ENCODE peak calls at places on chromosomes 2 and 18, in five cellular contexts. X is astrocyte, M is heart right ventricle, J is body of pancreas, A is psoas muscle. O is an unnamed sample.

GRCh38 chr18:22977847-22978701 is 44.9 kb downstream of the RBBP8 start:
- DNase-seq in A (no peak), M (no peak), J (no peak), X (peak; percentile 92), O (peak; percentile 91)

GRCh38 chr2:20578895-20579825 is 71.7 kb downstream of the HS1BP3 start:
- DNase-seq in M (peak; percentile 92), X (peak; percentile 99), A (peak; percentile 82), J (peak; percentile 59), O (peak; percentile 97)

GRCh38 chr2:237932731-237933131 is 34.1 kb upstream of the UBE2F start:
- DNase-seq in J (no peak), X (peak; percentile 78), M (no peak), A (no peak), O (no peak)

GRCh38 chr18:75544496-75544895 is 117.0 kb upstream of the SMIM21 start:
- DNase-seq in M (no peak), J (no peak), X (peak; percentile 81), A (no peak), O (no peak)

GRCh38 chr2:225008935-225009334 is 33.3 kb downstream of the DOCK10 start:
- DNase-seq in M (no peak), J (no peak), X (no peak), A (no peak), O (no peak)

GRCh38 chr18:26008619-26009018 is 81.8 kb downstream of the SS18 start:
- DNase-seq in M (no peak), J (no peak), A (no peak), X (no peak), O (no peak)

GRCh38 chr2:50963734-50964133 is 68.2 kb downstream of the NRXN1 start:
- DNase-seq in M (no peak), J (no peak), X (no peak), A (no peak), O (no peak)

GRCh38 chr18:36309436-36310391 is 12.2 kb downstream of the FHOD3 start:
- DNase-seq in A (peak; percentile 67), M (no peak), X (peak; percentile 100), J (no peak), O (peak; percentile 99)

GRCh38 chr2:129708221-129708967 is 271.1 kb upstream of the RAB6C start:
- DNase-seq in M (no peak), A (no peak), J (no peak), X (no peak), O (no peak)

GRCh38 chr2:38509947-38510326 is 92.8 kb downstream of the HNRNPLL start:
- DNase-seq in M (no peak), J (no peak), A (no peak), X (no peak), O (no peak)

GRCh38 chr2:76275788-76276187 is 565.1 kb upstream of the GCFC2 start:
- DNase-seq in J (no peak), X (no peak), A (no peak), M (no peak), O (no peak)

GRCh38 chr2:109158237-109158636 is 29.2 kb downstream of the SH3RF3 start:
- DNase-seq in A (no peak), J (no peak), M (no peak), X (no peak), O (no peak)

GRCh38 chr2:171160119-171160629 is 519 bp downstream of the TLK1 start:
- DNase-seq in X (peak; percentile 42), J (peak; percentile 70), M (peak; percentile 68), A (peak; percentile 70), O (no peak)

GRCh38 chr18:7575465-7576026 is 8.4 kb downstream of the PTPRM start:
- DNase-seq in J (no peak), M (no peak), X (peak; percentile 62), A (no peak), O (no peak)

GRCh38 chr2:196169521-196169920 is 1.9 kb downstream of the STK17B start:
- DNase-seq in A (no peak), X (peak; percentile 9), J (no peak), M (no peak), O (no peak)

GRCh38 chr2:197871780-197872456 is 67.5 kb downstream of the PLCL1 start:
- DNase-seq in M (no peak), J (peak; percentile 40), X (no peak), A (no peak), O (no peak)

GRCh38 chr2:77488141-77488540 is 34.0 kb downstream of the LRRTM4 start:
- DNase-seq in X (no peak), J (no peak), A (no peak), M (no peak), O (no peak)

GRCh38 chr2:189152476-189152875 is 27.1 kb downstream of the COL5A2 start:
- DNase-seq in X (no peak), M (peak; percentile 26), A (no peak), J (no peak), O (no peak)

GRCh38 chr2:189157431-189157830 is 22.1 kb downstream of the COL5A2 start:
- DNase-seq in X (peak; percentile 80), M (no peak), J (no peak), A (no peak), O (no peak)

GRCh38 chr2:189157939-189158338 is 21.6 kb downstream of the COL5A2 start:
- DNase-seq in X (no peak), J (no peak), M (no peak), A (no peak), O (no peak)

GRCh38 chr2:189153608-189154007 is 26.0 kb downstream of the COL5A2 start:
- DNase-seq in J (no peak), A (no peak), M (peak; percentile 41), X (peak; percentile 56), O (no peak)

GRCh38 chr2:189155795-189156194 is 23.8 kb downstream of the COL5A2 start:
- DNase-seq in M (no peak), J (no peak), A (no peak), X (no peak), O (no peak)
- H3K4me3 ChIP-seq in M (no peak overlapping the region), J (no peak overlapping the region), A (no peak overlapping the region), X (no peak overlapping the region), O (no peak overlapping the region)

GRCh38 chr2:146048141-146048540 is 1528.2 kb upstream of the ZEB2 start:
- DNase-seq in A (no peak), J (no peak), M (no peak), X (no peak), O (no peak)
- TF ChIP-seq CTCF in A (no peak), J (no peak), M (no peak), X (no peak), O (no peak)

GRCh38 chr2:118858485-118859156 is 11.2 kb upstream of the EN1 start:
- DNase-seq in A (no peak), X (no peak), J (no peak), M (no peak), O (no peak)

GRCh38 chr2:118861741-118862140 is 14.3 kb upstream of the EN1 start:
- DNase-seq in J (no peak), M (no peak), A (no peak), X (no peak), O (no peak)

GRCh38 chr2:118859157-118859770 is 11.8 kb upstream of the EN1 start:
- DNase-seq in J (no peak), M (no peak), X (no peak), A (no peak), O (no peak)

GRCh38 chr2:118861242-118861641 is 13.8 kb upstream of the EN1 start:
- DNase-seq in M (no peak), A (no peak), X (no peak), J (no peak), O (no peak)

GRCh38 chr2:118860506-118860905 is 13.1 kb upstream of the EN1 start:
- DNase-seq in A (no peak), J (no peak), M (no peak), X (no peak), O (no peak)
- H3K27me3 ChIP-seq in A (peaks cover 57% of the 10 kb centered on the region), J (peaks cover 39% of the 10 kb centered on the region), M (peaks cover 69% of the 10 kb centered on the region), X (peaks cover 59% of the 10 kb centered on the region), O (peaks cover 64% of the 10 kb centered on the region)

DNA sequence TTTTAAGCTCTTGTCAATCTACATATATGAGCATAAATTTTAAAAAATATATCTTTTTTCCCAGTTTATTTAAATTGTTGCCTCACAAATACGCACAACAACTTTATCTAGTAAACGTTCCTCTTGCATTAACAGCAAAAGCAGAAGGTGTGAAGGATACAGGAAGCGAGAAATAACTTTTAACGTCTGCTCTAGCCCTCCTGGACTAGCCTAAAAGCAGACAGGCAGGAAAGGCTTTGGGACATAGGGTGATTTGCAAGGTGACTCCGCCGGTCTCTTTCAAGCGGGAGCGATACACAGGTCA is 432 bp upstream of the DUSP19 start:
- DNase-seq in J (no peak), A (no peak), M (no peak), X (no peak), O (no peak)
- H3K4me3 ChIP-seq in J (peak overlapping the region; percentile 5), A (peak overlapping the region; percentile 70), M (peak overlapping the region; percentile 71), X (peak overlapping the region; percentile 87), O (peak overlapping the region; percentile 55)

DNA sequence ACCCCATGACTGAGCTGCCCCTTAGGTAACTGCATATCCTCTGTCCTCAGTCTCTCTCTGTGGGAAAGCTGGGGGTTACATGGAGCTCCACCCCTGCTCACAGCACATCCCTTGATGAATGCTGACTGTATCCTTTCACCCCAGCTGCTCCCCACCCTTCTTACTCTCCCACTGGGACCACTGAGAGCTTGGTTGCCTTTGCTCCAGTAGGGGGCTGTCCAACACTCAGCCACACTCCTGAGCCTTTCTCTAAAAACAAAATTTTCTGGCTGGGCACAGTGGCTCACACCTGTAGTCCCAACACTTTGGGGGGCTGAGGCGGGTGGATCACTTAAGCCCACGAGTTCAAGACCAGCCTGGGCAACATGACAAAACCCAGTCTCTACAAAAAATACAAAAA is 89.2 kb upstream of the MSH2 start:
- DNase-seq in J (no peak), X (no peak), A (no peak), M (no peak), O (no peak)
- TF ChIP-seq CTCF in J (no peak), X (no peak), A (no peak), M (no peak), O (no peak)

GRCh38 chr2:60534034-60534393 is 19.4 kb downstream of the BCL11A start:
- DNase-seq in M (no peak), A (no peak), X (no peak), J (no peak), O (no peak)
- H3K27me3 ChIP-seq in M (peaks cover 3% of the 10 kb centered on the region), A (peaks cover 37% of the 10 kb centered on the region), X (no peaks in the 10 kb centered on the region), J (no peaks in the 10 kb centered on the region), O (no peaks in the 10 kb centered on the region)

GRCh38 chr18:3875961-3876360 is 426.0 kb downstream of the TGIF1 start:
- DNase-seq in X (no peak), M (no peak), A (no peak), J (no peak), O (no peak)

GRCh38 chr18:3874593-3874992 is 424.6 kb downstream of the TGIF1 start:
- DNase-seq in M (no peak), A (no peak), X (no peak), J (no peak), O (no peak)

GRCh38 chr18:3873211-3873610 is 423.2 kb downstream of the TGIF1 start:
- DNase-seq in M (no peak), X (no peak), A (no peak), J (no peak), O (no peak)

GRCh38 chr18:3873698-3874495 is 423.9 kb downstream of the TGIF1 start:
- DNase-seq in J (no peak), M (no peak), X (no peak), A (no peak), O (no peak)

DNA sequence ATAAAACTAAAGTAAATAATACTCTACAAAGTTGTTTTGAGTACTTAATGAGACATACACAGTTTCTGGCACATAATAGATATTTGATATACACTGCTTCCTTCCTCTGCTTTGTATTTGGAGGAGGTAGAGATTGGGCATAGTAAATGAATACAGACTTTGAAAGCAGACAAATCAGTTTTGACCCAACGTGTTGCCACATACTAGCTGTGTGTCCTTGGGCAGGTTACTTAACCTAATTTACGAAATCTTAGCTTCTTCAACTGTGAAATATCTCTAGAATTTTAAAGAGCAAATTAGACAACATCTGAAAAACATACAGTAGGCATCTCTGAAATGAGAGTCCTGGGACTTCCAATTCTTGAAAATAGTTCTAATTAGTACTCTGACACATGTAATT is 425.4 kb downstream of the TGIF1 start:
- DNase-seq in A (no peak), J (no peak), X (no peak), M (no peak), O (no peak)
- H3K4me3 ChIP-seq in A (no peak overlapping the region), J (no peak overlapping the region), X (no peak overlapping the region), M (no peak overlapping the region), O (no peak overlapping the region)

O was measured in kidney epithelial cell.